ENCODE peak calls at places on chromosomes 4 and X, in ten cellular contexts. S is dermis blood vessel endothelial cell; F is activated naive CD8-positive, alpha-beta T cell treated with anti-CD3 and anti-CD28 coated beads for 36 hours; E is NCI-H1694; O is neuronal stem cell; H is left kidney; D is activated T-helper 1 cell treated with Interleukin-2 at 50 U/mL for 16 hours; L is BE2C; R is HS-27A; J is germinal center. W is an unnamed sample.

GRCh38 chrX:130851569-130851968 is 51.4 kb downstream of the ENOX2 start:
- DNase-seq in S (no peak), F (no peak), E (no peak), O (no peak), H (no peak), D (no peak), L (no peak), R (no peak), J (no peak), W (no peak)

GRCh38 chrX:1178580-1179057 is 33.8 kb downstream of the CRLF2 start:
- DNase-seq in S (no peak), F (no peak), E (no peak), O (no peak), H (peak), D (no peak), L (no peak), R (no peak), J (no peak), W (no peak)

GRCh38 chr4:8188743-8189550 is 10.1 kb upstream of the SH3TC1 start:
- DNase-seq in S (no peak), F (no peak), E (peak), O (no peak), H (peak), D (no peak), L (peak), R (no peak), J (no peak), W (no peak)

GRCh38 chr4:56757270-56757746 is 64.2 kb downstream of the SPINK2 start:
- DNase-seq in S (no peak), F (peak), E (no peak), O (no peak), H (peak), D (peak), L (no peak), R (peak), J (peak), W (no peak)

GRCh38 chr4:176788248-176788647 is 4.5 kb downstream of the VEGFC start:
- DNase-seq in S (peak), F (no peak), E (no peak), O (no peak), H (peak), D (no peak), L (no peak), R (no peak), J (no peak), W (no peak)

GRCh38 chr4:71411976-71412375 is 73.2 kb downstream of the SLC4A4 start:
- DNase-seq in S (no peak), F (no peak), E (no peak), O (no peak), H (no peak), D (no peak), L (no peak), R (no peak), J (no peak), W (no peak)

GRCh38 chr4:141329174-141329569 is 108.5 kb downstream of the ZNF330 start:
- DNase-seq in S (no peak), F (no peak), E (no peak), O (no peak), H (no peak), D (no peak), L (no peak), R (no peak), J (no peak), W (no peak)

GRCh38 chr4:107148922-107149321 is 112.8 kb upstream of the DKK2 start:
- DNase-seq in S (no peak), F (no peak), E (no peak), O (no peak), H (peak), D (no peak), L (no peak), R (no peak), J (no peak), W (no peak)

GRCh38 chr4:19455196-19455595 is 796.5 kb upstream of the SLIT2 start:
- DNase-seq in S (no peak), F (no peak), E (no peak), O (no peak), H (no peak), D (no peak), L (no peak), R (no peak), J (no peak), W (no peak)

GRCh38 chr4:42865572-42866189 is 26.8 kb upstream of the GRXCR1 start:
- DNase-seq in S (peak), F (peak), E (peak), O (peak), H (peak), D (no peak), L (peak), R (no peak), J (peak), W (peak)

GRCh38 chrX:44143061-44143602 is 169.9 kb upstream of the NDP start:
- DNase-seq in S (no peak), F (no peak), E (no peak), O (no peak), H (no peak), D (no peak), L (no peak), R (no peak), J (no peak), W (no peak)

GRCh38 chr4:7414046-7414445 is 20.7 kb downstream of the PSAPL1 start:
- DNase-seq in S (no peak), F (no peak), E (no peak), O (no peak), H (no peak), D (no peak), L (peak), R (no peak), J (no peak), W (no peak)

GRCh38 chrX:47278684-47279083 is 45.9 kb downstream of the USP11 start:
- DNase-seq in S (no peak), F (no peak), E (no peak), O (no peak), H (no peak), D (no peak), L (no peak), R (no peak), J (no peak), W (no peak)

GRCh38 chr4:110900206-110900769 is 277.4 kb upstream of the PITX2 start:
- DNase-seq in S (no peak), F (no peak), E (no peak), O (no peak), H (no peak), D (no peak), L (no peak), R (no peak), J (no peak), W (no peak)

GRCh38 chrX:153653556-153653955 is 6.6 kb downstream of the DUSP9 start:
- DNase-seq in S (no peak), F (no peak), E (no peak), O (no peak), H (no peak), D (no peak), L (no peak), R (no peak), J (no peak), W (no peak)

GRCh38 chr4:144666539-144667175 is 20.7 kb downstream of the HHIP start:
- DNase-seq in S (peak), F (no peak), E (no peak), O (no peak), H (no peak), D (no peak), L (no peak), R (no peak), J (no peak), W (no peak)

GRCh38 chr4:140645614-140646412 is 77.1 kb upstream of the UCP1 start:
- DNase-seq in S (no peak), F (no peak), E (no peak), O (no peak), H (no peak), D (no peak), L (no peak), R (no peak), J (no peak), W (no peak)

GRCh38 chr4:55004831-55005230 is 120.6 kb downstream of the KDR start:
- DNase-seq in S (peak), F (no peak), E (no peak), O (no peak), H (no peak), D (no peak), L (no peak), R (no peak), J (no peak), W (no peak)

GRCh38 chr4:154030747-154031146 is 241.9 kb upstream of the SFRP2 start:
- DNase-seq in S (no peak), F (no peak), E (no peak), O (no peak), H (peak), D (no peak), L (no peak), R (no peak), J (no peak), W (no peak)

GRCh38 chrX:42952621-42953020 is 174.7 kb upstream of the PPP1R2C start:
- DNase-seq in S (no peak), F (no peak), E (no peak), O (no peak), H (no peak), D (no peak), L (no peak), R (no peak), J (no peak), W (no peak)

GRCh38 chr4:125013891-125014290 is 300.9 kb upstream of the FAT4 start:
- DNase-seq in S (no peak), F (no peak), E (no peak), O (no peak), H (no peak), D (no peak), L (no peak), R (no peak), J (no peak), W (no peak)

GRCh38 chr4:7052923-7053715 is 9.9 kb downstream of the TADA2B start:
- DNase-seq in S (peak), F (peak), E (no peak), O (no peak), H (peak), D (no peak), L (no peak), R (no peak), J (no peak), W (no peak)

GRCh38 chrX:34638116-34638515 is 19.0 kb downstream of the TMEM47 start:
- DNase-seq in S (peak), F (no peak), E (peak), O (no peak), H (peak), D (no peak), L (peak), R (no peak), J (no peak), W (no peak)

GRCh38 chrX:13750204-13750603 is 15.7 kb downstream of the OFD1 start:
- DNase-seq in S (peak), F (no peak), E (peak), O (no peak), H (peak), D (no peak), L (peak), R (no peak), J (no peak), W (peak)

GRCh38 chrX:1164322-1165288 is 47.8 kb downstream of the CRLF2 start:
- DNase-seq in S (peak), F (no peak), E (no peak), O (no peak), H (peak), D (no peak), L (no peak), R (no peak), J (peak), W (no peak)

GRCh38 chr4:3827616-3828492 is 61.7 kb downstream of the ADRA2C start:
- DNase-seq in S (peak), F (no peak), E (peak), O (no peak), H (no peak), D (no peak), L (peak), R (no peak), J (no peak), W (no peak)

GRCh38 chr4:89214308-89214707 is 93.3 kb downstream of the GPRIN3 start:
- DNase-seq in S (no peak), F (no peak), E (no peak), O (no peak), H (no peak), D (no peak), L (no peak), R (no peak), J (no peak), W (no peak)

GRCh38 chrX:53223955-53224859 is 800 bp downstream of the KDM5C start:
- DNase-seq in S (peak), F (peak), E (no peak), O (no peak), H (no peak), D (no peak), L (no peak), R (no peak), J (peak), W (no peak)

GRCh38 chr4:79922011-79922410 is 151.0 kb downstream of the ANTXR2 start:
- DNase-seq in S (no peak), F (no peak), E (no peak), O (no peak), H (no peak), D (no peak), L (no peak), R (no peak), J (no peak), W (no peak)

GRCh38 chr4:164616961-164617360 is 137.0 kb upstream of the SMIM31 start:
- DNase-seq in S (no peak), F (no peak), E (no peak), O (no peak), H (no peak), D (no peak), L (no peak), R (no peak), J (no peak), W (no peak)

GRCh38 chr4:772776-773175 is 53.2 kb downstream of the CPLX1 start:
- DNase-seq in S (no peak), F (no peak), E (no peak), O (no peak), H (no peak), D (no peak), L (no peak), R (no peak), J (no peak), W (no peak)

GRCh38 chr4:13891544-13891939 is 264.0 kb upstream of the BOD1L1 start:
- DNase-seq in S (no peak), F (no peak), E (no peak), O (no peak), H (no peak), D (no peak), L (no peak), R (no peak), J (no peak), W (no peak)

GRCh38 chr4:132124624-132124974 is 1024.5 kb upstream of the PCDH10 start:
- DNase-seq in S (no peak), F (no peak), E (no peak), O (no peak), H (no peak), D (no peak), L (no peak), R (no peak), J (no peak), W (no peak)

GRCh38 chr4:163048447-163048846 is 118.2 kb downstream of the NAF1 start:
- DNase-seq in S (peak), F (no peak), E (no peak), O (no peak), H (peak), D (no peak), L (peak), R (no peak), J (peak), W (no peak)

GRCh38 chr4:47705326-47705981 is 132.4 kb downstream of the CORIN start:
- DNase-seq in S (peak), F (no peak), E (no peak), O (no peak), H (peak), D (no peak), L (no peak), R (no peak), J (peak), W (peak)

GRCh38 chrX:25288676-25289075 is 272.9 kb upstream of the ARX start:
- DNase-seq in S (no peak), F (no peak), E (no peak), O (no peak), H (no peak), D (no peak), L (no peak), R (no peak), J (no peak), W (no peak)

GRCh38 chr4:130712038-130712437 is 1616.1 kb downstream of the C4orf33 start:
- DNase-seq in S (no peak), F (no peak), E (no peak), O (no peak), H (no peak), D (no peak), L (no peak), R (no peak), J (no peak), W (no peak)

GRCh38 chr4:72896515-72896914 is 173.0 kb downstream of the COX18 start:
- DNase-seq in S (no peak), F (no peak), E (no peak), O (no peak), H (no peak), D (no peak), L (no peak), R (peak), J (no peak), W (no peak)

GRCh38 chr4:173990126-173990878 is 293.2 kb downstream of the FBXO8 start:
- DNase-seq in S (peak), F (no peak), E (no peak), O (peak), H (peak), D (no peak), L (peak), R (no peak), J (no peak), W (no peak)

GRCh38 chrX:132015875-132016274 is 7.2 kb upstream of the STK26 start:
- DNase-seq in S (no peak), F (no peak), E (no peak), O (no peak), H (no peak), D (no peak), L (no peak), R (no peak), J (no peak), W (no peak)